ENCODE peak calls at places on chromosomes 2 and 18, in six cellular contexts. C, G, X, L, Q and W are unnamed samples.

GRCh38 chr2:198100323-198100722 is 295.9 kb downstream of the PLCL1 start:
- DNase-seq in C (no peak), G (no peak), X (no peak), L (no peak), Q (no peak), W (no peak)

GRCh38 chr2:151576080-151576479 is 158.2 kb downstream of the NEB start:
- DNase-seq in C (no peak), G (no peak), X (no peak), L (no peak), Q (no peak), W (no peak)

GRCh38 chr2:224173882-224174415 is 134.9 kb upstream of the SERPINE2 start:
- DNase-seq in C (no peak), G (no peak), X (no peak), L (no peak), Q (no peak), W (no peak)

GRCh38 chr2:21930224-21930623 is 806.5 kb downstream of the TDRD15 start:
- DNase-seq in C (no peak), G (no peak), X (no peak), L (no peak), Q (no peak), W (no peak)

GRCh38 chr2:201118121-201118956 is 2.4 kb downstream of the CFLAR start:
- DNase-seq in C (no peak), G (peak), X (peak), L (peak), Q (no peak), W (peak)

GRCh38 chr2:173667415-173667814 is 297.8 kb downstream of the SP3 start:
- DNase-seq in C (no peak), G (no peak), X (peak), L (peak), Q (no peak), W (no peak)

GRCh38 chr2:205959528-205959927 is 126.4 kb downstream of the INO80D start:
- DNase-seq in C (no peak), G (no peak), X (no peak), L (no peak), Q (no peak), W (no peak)

GRCh38 chr18:40159141-40160017 is 1795.7 kb upstream of the PIK3C3 start:
- DNase-seq in C (no peak), G (peak), X (peak), L (peak), Q (peak), W (peak)

GRCh38 chr2:196992466-196992865 is 66.0 kb upstream of the PGAP1 start:
- DNase-seq in C (no peak), G (no peak), X (no peak), L (no peak), Q (no peak), W (no peak)

GRCh38 chr2:205706769-205707375 is 24.6 kb downstream of the NRP2 start:
- DNase-seq in C (no peak), G (no peak), X (peak), L (no peak), Q (peak), W (no peak)

GRCh38 chr2:209413615-209414014 is 10.2 kb upstream of the MAP2 start:
- DNase-seq in C (no peak), G (no peak), X (no peak), L (no peak), Q (no peak), W (no peak)

GRCh38 chr2:151823651-151824050 is 4.6 kb downstream of the ARL5A start:
- DNase-seq in C (no peak), G (peak), X (no peak), L (no peak), Q (no peak), W (peak)

GRCh38 chr2:70248810-70249438 is 496 bp upstream of the TIA1 start:
- DNase-seq in C (peak), G (peak), X (peak), L (peak), Q (no peak), W (no peak)

GRCh38 chr2:219286436-219287115 is 7.4 kb downstream of the DNAJB2 start:
- DNase-seq in C (no peak), G (no peak), X (no peak), L (no peak), Q (no peak), W (no peak)

GRCh38 chr2:181396575-181397062 is 60.6 kb upstream of the ITGA4 start:
- DNase-seq in C (no peak), G (no peak), X (no peak), L (no peak), Q (no peak), W (no peak)

GRCh38 chr18:42931501-42931900 is 184.0 kb downstream of the RIT2 start:
- DNase-seq in C (no peak), G (no peak), X (no peak), L (no peak), Q (no peak), W (no peak)

GRCh38 chr2:186349508-186349907 is 136.6 kb upstream of the ZC3H15 start:
- DNase-seq in C (no peak), G (no peak), X (peak), L (no peak), Q (no peak), W (no peak)

GRCh38 chr18:57210711-57211411 is 64.0 kb downstream of the BOD1L2 start:
- DNase-seq in C (no peak), G (no peak), X (peak), L (peak), Q (no peak), W (no peak)

GRCh38 chr2:20599001-20599600 is 51.8 kb downstream of the HS1BP3 start:
- DNase-seq in C (no peak), G (no peak), X (no peak), L (no peak), Q (no peak), W (peak)

GRCh38 chr18:2881088-2881487 is 34.3 kb downstream of the EMILIN2 start:
- DNase-seq in C (no peak), G (no peak), X (no peak), L (no peak), Q (no peak), W (no peak)
- TF ChIP-seq CHD2 in C (no peak), G (no peak), X (no peak), L (no peak), Q (no peak), W (no peak)

DNA sequence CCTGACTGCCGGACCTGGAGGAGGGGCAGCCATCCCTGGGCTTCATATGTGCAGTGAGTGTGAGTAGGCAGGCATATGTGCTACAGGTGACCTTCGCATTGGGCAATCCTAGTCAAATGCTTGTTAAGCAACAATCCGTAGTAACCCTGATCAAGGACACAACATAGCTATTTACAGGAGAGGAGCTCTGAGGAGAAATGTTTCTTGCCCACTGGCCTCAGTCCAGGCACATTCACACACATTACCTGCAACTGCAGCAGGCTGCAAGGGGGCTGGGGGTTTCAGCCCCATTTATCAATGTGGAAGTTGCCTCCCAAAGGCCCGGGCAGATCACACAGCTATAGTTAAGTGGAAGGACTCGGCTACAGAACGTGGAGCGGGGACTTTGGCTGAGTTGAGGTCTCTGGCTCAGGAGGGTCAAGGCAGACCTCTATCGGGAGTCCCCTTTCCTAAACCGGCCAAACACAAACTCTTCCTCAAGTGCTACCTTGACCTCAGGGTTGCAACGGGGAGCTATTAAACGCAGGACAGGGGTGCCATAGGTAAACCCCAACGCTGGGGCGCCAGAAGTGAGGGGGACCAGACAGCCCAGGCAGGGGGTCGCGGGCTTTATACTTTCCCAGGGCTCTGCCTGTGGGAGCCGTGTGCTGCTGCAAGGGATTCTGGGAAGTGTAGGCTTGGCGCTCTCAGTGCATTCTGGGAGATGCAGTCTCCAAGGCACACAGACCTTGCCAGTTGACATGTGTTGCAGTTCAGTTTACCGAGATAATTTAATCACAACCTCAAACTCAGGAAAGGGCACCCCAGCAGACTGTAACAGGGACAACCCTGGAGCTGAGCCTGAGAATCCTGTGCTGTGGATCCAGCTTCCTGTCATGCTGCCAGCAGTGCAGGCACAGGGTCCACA is 9.4 kb downstream of the KHK start:
- DNase-seq in C (no peak), G (peak), X (peak), L (peak), Q (no peak), W (peak)
- TF ChIP-seq CHD2 in C (no peak), G (no peak), X (no peak), L (no peak), Q (no peak), W (peak)

GRCh38 chr2:227415538-227416424 is 28.0 kb upstream of the SCYGR1 start:
- DNase-seq in C (no peak), G (no peak), X (peak), L (no peak), Q (no peak), W (no peak)
- TF ChIP-seq CHD2 in C (no peak), G (no peak), X (no peak), L (no peak), Q (no peak), W (no peak)

DNA sequence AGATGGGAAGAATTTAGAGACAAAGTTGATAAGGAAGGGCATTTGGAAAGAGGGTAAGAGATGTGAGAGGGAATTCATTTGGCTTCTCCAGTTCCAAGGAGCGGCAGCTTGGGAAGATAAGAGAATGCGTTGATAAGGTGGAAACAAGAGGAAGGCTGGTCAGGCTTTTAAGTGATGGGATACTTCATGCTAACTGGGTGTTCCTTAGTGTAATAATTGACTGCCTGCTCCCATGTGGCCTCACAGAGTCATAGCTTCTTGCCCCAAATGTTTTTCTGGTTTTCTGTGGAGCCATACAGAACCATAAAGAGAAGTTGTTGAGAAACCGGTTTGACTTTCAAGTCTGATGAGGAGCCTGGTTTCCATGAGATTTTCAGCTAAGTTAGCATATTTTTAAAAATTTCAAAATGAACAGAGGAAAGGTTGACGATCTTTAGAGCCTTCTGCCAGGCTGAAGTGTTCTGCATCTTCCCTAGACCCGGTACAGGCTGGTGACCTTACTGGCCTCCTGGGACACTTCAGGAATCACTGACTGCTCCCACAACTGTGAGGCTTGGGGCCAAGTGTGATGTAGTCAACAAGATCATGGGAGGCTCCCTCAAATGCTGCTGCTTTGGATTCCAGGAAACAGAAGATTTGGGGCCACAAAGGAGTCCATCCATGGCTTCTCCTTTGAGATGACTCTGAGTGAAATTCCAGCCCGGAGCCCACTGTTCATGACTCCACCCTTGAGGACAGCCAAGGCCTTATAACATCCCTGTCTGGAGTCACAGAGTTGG is 97.6 kb upstream of the ZFP36L2 start:
- DNase-seq in C (no peak), G (no peak), X (no peak), L (no peak), Q (no peak), W (no peak)
- TF ChIP-seq CHD2 in C (no peak), G (no peak), X (no peak), L (no peak), Q (no peak), W (no peak)

DNA sequence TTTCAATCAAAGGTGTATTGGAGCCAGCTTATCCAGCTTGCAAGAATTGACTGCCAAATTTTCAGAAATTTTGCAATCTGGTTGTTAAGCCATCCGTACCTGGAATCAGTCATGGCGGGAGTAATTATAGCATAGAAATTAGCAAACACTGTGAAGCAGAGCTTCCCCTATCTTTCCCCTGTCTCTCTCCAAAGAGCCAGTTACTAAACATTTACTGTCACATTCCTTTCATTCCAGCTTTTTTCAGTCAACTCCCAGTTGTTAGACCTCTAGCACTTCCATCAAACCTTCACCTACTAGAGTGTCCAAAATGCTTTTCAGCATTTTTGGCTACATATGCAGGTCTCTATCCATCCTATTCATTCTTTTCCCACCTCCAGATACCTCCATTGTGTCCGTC is 137.4 kb downstream of the MC4R start:
- DNase-seq in C (no peak), G (no peak), X (no peak), L (no peak), Q (no peak), W (no peak)
- TF ChIP-seq CHD2 in C (no peak), G (no peak), X (no peak), L (no peak), Q (no peak), W (no peak)

GRCh38 chr2:214481204-214481603 is 70.3 kb downstream of the VWC2L start:
- DNase-seq in C (no peak), G (no peak), X (no peak), L (no peak), Q (no peak), W (no peak)
- TF ChIP-seq CHD2 in C (no peak), G (no peak), X (no peak), L (no peak), Q (no peak), W (no peak)